ENCODE peak calls at places on chromosomes 7 and 10, in seven cellular contexts. K is psoas muscle, D is PC-3, R is fibroblast of lung, Q is HepG2, L is SK-N-SH, X is lung. A is an unnamed sample. For H3K4me1, the result is how much of the 10 kb centered on the place peaks cover.

GRCh38 chr7:103915958-103916357 is 73.5 kb downstream of the RELN start:
- DNase-seq in K (no peak), D (peak), R (peak), Q (no peak), L (no peak), X (no peak), A (no peak)

GRCh38 chr7:122628651-122629411 is 70.1 kb downstream of the RNF133 start:
- DNase-seq in K (no peak), D (peak), R (peak), Q (peak), L (no peak), X (no peak), A (no peak)

GRCh38 chr10:130933008-130933390 is 378.5 kb downstream of the TCERG1L start:
- DNase-seq in K (no peak), D (no peak), R (no peak), Q (no peak), L (no peak), X (no peak), A (no peak)

GRCh38 chr10:124156524-124157225 is 63.3 kb upstream of the CHST15 start:
- DNase-seq in K (peak), D (no peak), R (no peak), Q (no peak), L (no peak), X (no peak), A (no peak)

GRCh38 chr10:13820591-13821377 is 234.0 kb downstream of the PRPF18 start:
- DNase-seq in K (no peak), D (no peak), R (no peak), Q (no peak), L (peak), X (no peak), A (no peak)

GRCh38 chr10:101145750-101146391 is 14.8 kb downstream of the TLX1 start:
- DNase-seq in K (no peak), D (no peak), R (no peak), Q (no peak), L (peak), X (no peak), A (no peak)

GRCh38 chr10:99994801-99995200 is 14.9 kb downstream of the DNMBP start:
- DNase-seq in K (no peak), D (no peak), R (no peak), Q (no peak), L (no peak), X (no peak), A (no peak)

GRCh38 chr7:117750612-117751563 is 122.4 kb downstream of the CTTNBP2 start:
- DNase-seq in K (no peak), D (peak), R (peak), Q (peak), L (peak), X (no peak), A (no peak)

GRCh38 chr7:88141025-88141424 is 78.8 kb downstream of the SRI start:
- DNase-seq in K (no peak), D (peak), R (no peak), Q (no peak), L (no peak), X (no peak), A (peak)

GRCh38 chr10:123665371-123666286 is 526 bp upstream of the GPR26 start:
- DNase-seq in K (no peak), D (no peak), R (no peak), Q (no peak), L (peak), X (no peak), A (no peak)

GRCh38 chr7:115117748-115118147 is 195.9 kb downstream of the MDFIC start:
- DNase-seq in K (no peak), D (no peak), R (no peak), Q (no peak), L (no peak), X (no peak), A (no peak)

DNA sequence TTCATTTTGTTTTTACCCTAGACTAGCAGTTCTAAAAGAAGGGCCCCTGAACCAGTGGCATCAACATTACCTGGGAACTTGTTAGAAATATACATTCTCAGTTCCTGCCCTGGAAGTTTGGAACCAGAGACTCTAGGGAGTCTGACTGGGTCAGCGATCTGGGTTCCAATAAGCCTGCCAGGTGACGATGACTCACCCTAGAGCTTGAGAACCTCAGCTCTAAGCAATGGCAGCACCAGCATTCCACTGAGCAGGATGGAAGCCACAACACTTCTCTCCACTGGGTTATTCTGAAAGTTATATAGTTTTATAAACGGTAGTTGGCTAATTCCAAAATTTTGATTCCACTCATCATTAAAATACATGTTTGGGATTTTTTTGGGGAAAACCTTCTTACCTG is 97.0 kb upstream of the AMPH start:
- DNase-seq in K (no peak), D (peak), R (no peak), Q (no peak), L (no peak), X (no peak), A (no peak)
- TF ChIP-seq CTCF in K (no peak), D (no peak), R (no peak), Q (no peak), L (no peak), X (no peak), A (no peak)

DNA sequence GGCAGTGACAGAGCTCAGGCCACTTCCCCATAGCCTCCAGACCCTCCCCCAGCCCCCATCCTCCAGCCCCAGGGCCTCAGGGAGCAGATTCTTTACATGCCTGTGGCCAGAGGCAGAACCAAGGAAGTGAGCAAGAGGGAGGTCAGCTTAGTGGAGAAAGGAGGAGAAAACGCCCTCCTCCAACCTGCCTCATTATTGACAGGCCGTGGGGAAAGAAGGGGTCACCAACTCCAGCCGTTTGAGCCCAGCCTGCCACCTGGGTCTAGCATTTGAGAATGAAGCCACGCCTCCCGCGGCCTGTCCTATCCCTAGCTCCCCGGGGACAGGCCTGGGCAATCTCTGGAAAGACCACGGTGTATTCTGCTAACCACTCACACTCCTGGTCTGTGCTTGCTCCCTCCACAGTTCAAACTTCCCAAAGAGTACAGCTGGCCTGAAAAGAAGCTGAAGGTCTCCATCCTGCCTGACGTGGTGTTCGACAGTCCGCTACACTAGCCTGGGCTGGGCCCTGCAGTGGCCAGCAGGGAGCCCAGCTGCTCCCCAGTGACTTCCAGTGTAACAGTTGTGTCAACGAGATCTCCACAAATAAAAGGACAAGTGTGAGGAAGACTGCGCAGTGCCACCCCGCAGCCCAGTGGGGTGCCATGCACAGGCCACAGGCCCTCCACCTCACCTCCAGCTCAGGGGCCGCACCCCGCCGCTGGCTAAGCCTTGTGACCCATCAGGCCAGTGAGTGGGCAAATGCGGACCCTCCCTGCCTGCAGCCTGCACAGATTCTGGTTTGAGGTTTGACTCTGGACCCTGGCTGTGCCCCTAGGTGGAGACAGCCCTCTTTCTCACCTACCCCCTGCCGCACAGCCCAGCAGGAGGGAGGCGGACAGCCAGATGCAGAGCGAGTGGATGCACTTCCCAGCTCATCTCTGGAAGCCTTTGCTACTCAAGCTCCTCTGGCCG is 14.3 kb upstream of the TRIM8 start:
- DNase-seq in K (peak), D (peak), R (peak), Q (peak), L (no peak), X (no peak), A (peak)
- H3K4me1 ChIP-seq in K (half or more), D (half or more), R (half or more), Q (half or more), L (half or more), X (under half), A (under half)

DNA sequence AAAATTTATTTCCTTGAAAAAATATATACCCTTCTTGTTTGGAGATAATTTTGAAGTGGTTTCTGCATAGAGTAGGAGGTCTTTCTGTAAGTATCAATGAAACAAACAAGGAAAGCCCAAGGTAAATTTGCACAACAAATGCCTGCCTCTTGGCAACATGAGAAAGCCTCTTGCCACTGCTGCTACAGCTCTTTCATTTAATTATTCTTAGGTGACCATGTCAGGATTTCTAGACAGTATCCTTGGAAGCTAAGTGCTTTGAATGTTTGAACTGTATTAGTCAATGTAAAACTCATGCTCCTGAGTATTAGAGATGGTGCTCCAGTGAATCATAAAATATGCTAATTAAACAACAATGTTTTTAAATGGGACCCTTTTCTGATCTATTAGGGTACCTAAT is 81.1 kb upstream of the ITGB1 start:
- DNase-seq in K (no peak), D (no peak), R (no peak), Q (no peak), L (no peak), X (no peak), A (no peak)
- H3K4me3 ChIP-seq in K (no peak), D (no peak), R (no peak), Q (no peak), L (no peak), X (no peak), A (no peak)

DNA sequence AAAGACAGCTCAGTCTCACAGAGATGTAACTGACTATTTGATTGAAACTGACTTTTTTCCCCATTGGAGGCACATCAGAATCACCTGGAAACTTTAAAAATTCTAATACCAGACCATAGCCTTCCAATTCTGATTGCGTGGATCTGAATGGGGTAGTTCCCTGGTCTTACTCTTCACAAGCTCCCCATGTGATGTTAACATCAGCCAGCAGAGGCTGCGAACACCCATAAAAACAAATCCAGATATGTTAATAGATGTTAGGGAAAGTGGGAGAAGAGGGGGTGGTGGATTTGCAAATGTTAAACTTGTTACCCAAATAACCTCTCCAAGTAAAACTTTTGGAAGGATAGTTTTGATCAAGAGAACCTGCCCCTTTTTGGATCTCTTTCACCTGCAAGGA is 1133.4 kb downstream of the CNTNAP2 start:
- DNase-seq in K (no peak), D (no peak), R (no peak), Q (no peak), L (no peak), X (no peak), A (no peak)
- TF ChIP-seq CTCF in K (no peak), D (peak), R (no peak), Q (no peak), L (peak), X (no peak), A (no peak)